ENCODE peak calls at places on chromosomes 12 and 14, in four cellular contexts. One of them, this sample, is unnamed.

GRCh38 chr12:91361864-91362263 is 179.2 kb upstream of the DCN start:
- DNase-seq in GM12878: no peak
- DNase-seq in A549: peak; percentile 55
- DNase-seq in IMR-90: peak; percentile 60
- DNase-seq in this sample: peak; percentile 20

GRCh38 chr12:1811281-1811947 is 9.0 kb upstream of the LRTM2 start:
- DNase-seq in A549: no peak
- DNase-seq in GM12878: no peak
- DNase-seq in IMR-90: peak; percentile 52
- DNase-seq in this sample: no peak

GRCh38 chr12:8145754-8146415 is 10.9 kb upstream of the ZNF705A start:
- DNase-seq in IMR-90: peak; percentile 85
- DNase-seq in A549: no peak
- DNase-seq in GM12878: no peak
- DNase-seq in this sample: no peak

GRCh38 chr12:109840349-109841073 is 7.3 kb upstream of the TRPV4 start:
- DNase-seq in A549: peak; percentile 74
- DNase-seq in IMR-90: no peak
- DNase-seq in GM12878: no peak
- DNase-seq in this sample: no peak

GRCh38 chr12:70045514-70045913 is 197.7 kb upstream of the CNOT2 start:
- DNase-seq in A549: no peak
- DNase-seq in GM12878: no peak
- DNase-seq in IMR-90: no peak
- DNase-seq in this sample: no peak

GRCh38 chr12:78455991-78456390 is 408.6 kb upstream of the SYT1 start:
- DNase-seq in A549: no peak
- DNase-seq in IMR-90: no peak
- DNase-seq in GM12878: no peak
- DNase-seq in this sample: no peak

GRCh38 chr12:127731657-127732056 is 535.3 kb upstream of the TMEM132C start:
- DNase-seq in IMR-90: no peak
- DNase-seq in A549: no peak
- DNase-seq in GM12878: no peak
- DNase-seq in this sample: no peak

GRCh38 chr12:106331594-106331993 is 26.0 kb upstream of the POLR3B start:
- DNase-seq in IMR-90: no peak
- DNase-seq in GM12878: no peak
- DNase-seq in A549: no peak
- DNase-seq in this sample: no peak

GRCh38 chr12:74539261-74539660 is 1.6 kb downstream of the ATXN7L3B start:
- DNase-seq in A549: no peak
- DNase-seq in GM12878: no peak
- DNase-seq in IMR-90: no peak
- DNase-seq in this sample: no peak

GRCh38 chr12:112182499-112182898 is 57.1 kb downstream of the TRAFD1 start:
- DNase-seq in IMR-90: peak; percentile 63
- DNase-seq in A549: no peak
- DNase-seq in GM12878: no peak
- DNase-seq in this sample: no peak

GRCh38 chr14:64507376-64508156 is 3.0 kb downstream of the ZBTB1 start:
- DNase-seq in IMR-90: peak; percentile 58
- DNase-seq in GM12878: no peak
- DNase-seq in A549: no peak
- DNase-seq in this sample: no peak

GRCh38 chr12:72546106-72546505 is 273.9 kb downstream of the TRHDE start:
- DNase-seq in A549: no peak
- DNase-seq in IMR-90: peak; percentile 73
- DNase-seq in GM12878: no peak
- DNase-seq in this sample: no peak

DNA sequence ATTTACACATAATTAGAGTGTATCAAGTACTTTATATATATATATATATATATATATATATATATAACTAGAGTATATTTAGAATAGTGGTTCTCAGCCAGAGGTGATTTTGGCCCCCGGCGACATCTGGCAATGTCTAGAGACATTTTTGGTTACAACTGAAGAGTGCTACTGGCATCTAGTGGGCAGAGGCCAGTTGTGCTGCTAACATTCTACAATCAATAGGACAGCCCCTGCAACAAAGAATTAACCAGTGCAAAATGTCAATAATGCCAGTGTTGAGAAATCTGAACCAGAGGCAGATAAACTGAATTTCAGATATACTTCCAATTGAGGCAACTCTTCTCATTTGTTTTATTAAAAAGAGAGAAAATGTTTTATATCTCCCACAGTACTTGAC is 8.9 kb downstream of the GTF2A1 start:
- DNase-seq in GM12878: no peak
- DNase-seq in A549: peak; percentile 37
- DNase-seq in IMR-90: peak; percentile 17
- DNase-seq in this sample: peak; percentile 10
- TF ChIP-seq BHLHE40 in GM12878: no peak
- TF ChIP-seq BHLHE40 in A549: no peak
- TF ChIP-seq BHLHE40 in IMR-90: no peak
- TF ChIP-seq BHLHE40 in this sample: no peak

GRCh38 chr12:57614178-57614947 is 3.1 kb downstream of the ARHGEF25 start:
- DNase-seq in GM12878: peak; percentile 33
- DNase-seq in IMR-90: peak; percentile 15
- DNase-seq in A549: peak; percentile 68
- DNase-seq in this sample: peak; percentile 71
- TF ChIP-seq BHLHE40 in GM12878: peak; percentile 31
- TF ChIP-seq BHLHE40 in IMR-90: no peak
- TF ChIP-seq BHLHE40 in A549: no peak
- TF ChIP-seq BHLHE40 in this sample: no peak

GRCh38 chr14:90695997-90696681 is 120.1 kb downstream of the TTC7B start:
- DNase-seq in IMR-90: no peak
- DNase-seq in A549: no peak
- DNase-seq in GM12878: no peak
- DNase-seq in this sample: no peak
- TF ChIP-seq BHLHE40 in IMR-90: no peak
- TF ChIP-seq BHLHE40 in A549: no peak
- TF ChIP-seq BHLHE40 in GM12878: no peak
- TF ChIP-seq BHLHE40 in this sample: no peak

GRCh38 chr12:86698581-86698980 is 442.4 kb upstream of the MGAT4C start:
- DNase-seq in A549: no peak
- DNase-seq in IMR-90: peak; percentile 42
- DNase-seq in GM12878: no peak
- DNase-seq in this sample: no peak
- TF ChIP-seq BHLHE40 in A549: no peak
- TF ChIP-seq BHLHE40 in IMR-90: no peak
- TF ChIP-seq BHLHE40 in GM12878: no peak
- TF ChIP-seq BHLHE40 in this sample: no peak

GRCh38 chr12:508795-509194 is 49.1 kb downstream of the B4GALNT3 start:
- DNase-seq in A549: no peak
- DNase-seq in IMR-90: no peak
- DNase-seq in GM12878: no peak
- DNase-seq in this sample: no peak
- TF ChIP-seq BHLHE40 in A549: no peak
- TF ChIP-seq BHLHE40 in IMR-90: no peak
- TF ChIP-seq BHLHE40 in GM12878: no peak
- TF ChIP-seq BHLHE40 in this sample: no peak

DNA sequence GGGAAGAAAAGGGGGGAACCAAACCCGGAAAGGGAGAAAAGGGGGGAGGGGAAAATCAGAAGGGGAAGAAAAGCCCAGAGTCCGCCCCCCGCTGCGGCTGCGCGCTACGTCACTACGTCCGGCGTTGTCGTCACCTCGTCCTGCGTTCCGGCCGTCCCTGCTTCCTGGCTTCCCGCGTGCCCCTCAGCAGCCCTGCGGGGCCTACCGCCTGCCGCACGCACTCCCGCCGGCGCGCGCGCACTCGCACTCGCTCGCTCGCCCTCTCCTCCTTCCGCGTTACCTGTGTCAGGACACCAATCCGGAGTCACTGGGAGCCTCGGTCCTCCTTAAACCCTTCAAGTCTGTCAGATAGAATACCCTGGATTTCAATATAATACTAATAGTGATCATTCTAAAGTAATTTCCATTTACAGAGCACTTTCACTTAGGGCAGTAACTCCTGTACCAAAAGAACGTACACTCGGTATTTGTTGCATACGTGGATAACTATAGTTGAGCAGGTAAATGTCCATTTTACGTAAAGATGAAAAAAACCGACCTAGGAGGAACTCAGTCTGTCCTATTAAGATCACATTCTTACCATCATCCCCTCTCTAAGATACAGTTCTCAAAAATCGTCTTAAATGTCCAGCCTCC is at the start of gene R3HDM2:
- DNase-seq in A549: peak; percentile 98
- DNase-seq in GM12878: peak; percentile 77
- DNase-seq in IMR-90: peak; percentile 96
- DNase-seq in this sample: peak; percentile 97
- TF ChIP-seq BHLHE40 in A549: peak; percentile 15
- TF ChIP-seq BHLHE40 in GM12878: no peak
- TF ChIP-seq BHLHE40 in IMR-90: peak; percentile 73
- TF ChIP-seq BHLHE40 in this sample: no peak

GRCh38 chr14:75158843-75159614 is 17.4 kb downstream of the TMED10 start:
- DNase-seq in GM12878: peak; percentile 41
- DNase-seq in A549: peak; percentile 15
- DNase-seq in IMR-90: peak; percentile 38
- DNase-seq in this sample: no peak
- TF ChIP-seq BHLHE40 in GM12878: no peak
- TF ChIP-seq BHLHE40 in A549: no peak
- TF ChIP-seq BHLHE40 in IMR-90: no peak
- TF ChIP-seq BHLHE40 in this sample: no peak

GRCh38 chr14:34685819-34686428 is 28.5 kb downstream of the CFL2 start:
- DNase-seq in A549: no peak
- DNase-seq in IMR-90: no peak
- DNase-seq in GM12878: no peak
- DNase-seq in this sample: no peak
- TF ChIP-seq BHLHE40 in A549: no peak
- TF ChIP-seq BHLHE40 in IMR-90: no peak
- TF ChIP-seq BHLHE40 in GM12878: no peak
- TF ChIP-seq BHLHE40 in this sample: no peak

This sample was measured in HEK293T.